ENCODE peak calls at places on chromosomes 1 and 21, in four cellular contexts. I is upper lobe of right lung, K is Peyer's patch, R is right atrium auricular region. Y is an unnamed sample.

GRCh38 chr1:9455487-9456237 is 83.6 kb upstream of the SLC25A33 start:
- DNase-seq in I (peak), K (peak), R (no peak), Y (peak)

GRCh38 chr21:34552324-34553198 is 40.6 kb upstream of the KCNE1 start:
- DNase-seq in I (no peak), K (no peak), R (no peak), Y (no peak)

GRCh38 chr1:42114229-42114628 is 39.0 kb upstream of the GUCA2B start:
- DNase-seq in I (no peak), K (no peak), R (no peak), Y (no peak)

GRCh38 chr1:89149229-89149628 is 23.3 kb upstream of the GBP2 start:
- DNase-seq in I (no peak), K (peak), R (no peak), Y (peak)

GRCh38 chr21:45938811-45939520 is 42.6 kb upstream of the COL6A1 start:
- DNase-seq in I (no peak), K (no peak), R (no peak), Y (no peak)

GRCh38 chr1:154501423-154502065 is 475 bp upstream of the TDRD10 start:
- DNase-seq in I (peak), K (peak), R (peak), Y (peak)

GRCh38 chr1:152185544-152186391 is 26.7 kb upstream of the RPTN start:
- DNase-seq in I (no peak), K (no peak), R (no peak), Y (peak)

GRCh38 chr1:244337839-244338238 is 113.9 kb downstream of the ADSS2 start:
- DNase-seq in I (no peak), K (no peak), R (no peak), Y (peak)

GRCh38 chr1:200038645-200038986 is 11.1 kb downstream of the NR5A2 start:
- DNase-seq in I (no peak), K (peak), R (no peak), Y (peak)

GRCh38 chr1:153939476-153939875 is 7.0 kb downstream of the DENND4B start:
- DNase-seq in I (peak), K (no peak), R (no peak), Y (no peak)

GRCh38 chr1:41349361-41350054 is 11.7 kb upstream of the FOXO6 start:
- DNase-seq in I (peak), K (no peak), R (no peak), Y (no peak)

GRCh38 chr1:156706647-156707008 is 1.2 kb upstream of the CRABP2 start:
- DNase-seq in I (no peak), K (no peak), R (no peak), Y (peak)

GRCh38 chr1:78511334-78511733 is 20.6 kb downstream of the PTGFR start:
- DNase-seq in I (no peak), K (no peak), R (no peak), Y (no peak)

GRCh38 chr1:215661033-215661432 is 93.9 kb downstream of the KCTD3 start:
- DNase-seq in I (no peak), K (no peak), R (no peak), Y (no peak)

GRCh38 chr1:165686121-165686970 is 12.0 kb downstream of the ALDH9A1 start:
- DNase-seq in I (no peak), K (no peak), R (no peak), Y (no peak)

GRCh38 chr1:53348491-53349368 is 20.9 kb upstream of the LRP8 start:
- DNase-seq in I (peak), K (peak), R (no peak), Y (no peak)

GRCh38 chr1:145979746-145980435 is 15.4 kb downstream of the POLR3GL start:
- DNase-seq in I (no peak), K (no peak), R (no peak), Y (no peak)

GRCh38 chr1:246491551-246492053 is 15.5 kb downstream of the SMYD3 start:
- DNase-seq in I (no peak), K (no peak), R (no peak), Y (no peak)

GRCh38 chr1:247337250-247337746 is 5.6 kb upstream of the ZNF496 start:
- DNase-seq in I (no peak), K (no peak), R (no peak), Y (peak)

GRCh38 chr1:65011983-65012382 is 45.6 kb upstream of the JAK1 start:
- DNase-seq in I (no peak), K (no peak), R (no peak), Y (no peak)

GRCh38 chr1:214445201-214445600 is 106.2 kb downstream of the PTPN14 start:
- DNase-seq in I (no peak), K (no peak), R (no peak), Y (peak)

GRCh38 chr1:218728994-218729393 is 383.9 kb downstream of the TGFB2 start:
- DNase-seq in I (no peak), K (no peak), R (no peak), Y (no peak)

GRCh38 chr1:210565316-210565715 is 236.6 kb downstream of the HHAT start:
- DNase-seq in I (no peak), K (no peak), R (no peak), Y (no peak)

GRCh38 chr1:172640146-172640545 is 18.8 kb upstream of the FASLG start:
- DNase-seq in I (no peak), K (no peak), R (no peak), Y (no peak)

GRCh38 chr1:81876901-81877750 is 76.4 kb downstream of the ADGRL2 start:
- DNase-seq in I (no peak), K (no peak), R (no peak), Y (peak)

GRCh38 chr1:67590329-67590728 is 94.7 kb upstream of the GADD45A start:
- DNase-seq in I (no peak), K (no peak), R (peak), Y (peak)

GRCh38 chr1:30323841-30324240 is 399.5 kb downstream of the MATN1 start:
- DNase-seq in I (no peak), K (no peak), R (peak), Y (no peak)

GRCh38 chr1:180722586-180722985 is 90.8 kb downstream of the XPR1 start:
- DNase-seq in I (no peak), K (no peak), R (no peak), Y (no peak)

GRCh38 chr1:153773004-153773921 is 1.9 kb upstream of the SLC27A3 start:
- DNase-seq in I (no peak), K (no peak), R (no peak), Y (no peak)

GRCh38 chr1:161502181-161502580 is 3.1 kb upstream of the FCGR2A start:
- DNase-seq in I (no peak), K (no peak), R (no peak), Y (no peak)

GRCh38 chr1:209431402-209431801 is 152.1 kb upstream of the CAMK1G start:
- DNase-seq in I (no peak), K (no peak), R (no peak), Y (no peak)

GRCh38 chr21:37257526-37257966 is 9.6 kb downstream of the VPS26C start:
- DNase-seq in I (peak), K (peak), R (no peak), Y (no peak)

GRCh38 chr21:42557420-42557819 is 43.8 kb downstream of the SLC37A1 start:
- DNase-seq in I (peak), K (no peak), R (no peak), Y (no peak)

DNA sequence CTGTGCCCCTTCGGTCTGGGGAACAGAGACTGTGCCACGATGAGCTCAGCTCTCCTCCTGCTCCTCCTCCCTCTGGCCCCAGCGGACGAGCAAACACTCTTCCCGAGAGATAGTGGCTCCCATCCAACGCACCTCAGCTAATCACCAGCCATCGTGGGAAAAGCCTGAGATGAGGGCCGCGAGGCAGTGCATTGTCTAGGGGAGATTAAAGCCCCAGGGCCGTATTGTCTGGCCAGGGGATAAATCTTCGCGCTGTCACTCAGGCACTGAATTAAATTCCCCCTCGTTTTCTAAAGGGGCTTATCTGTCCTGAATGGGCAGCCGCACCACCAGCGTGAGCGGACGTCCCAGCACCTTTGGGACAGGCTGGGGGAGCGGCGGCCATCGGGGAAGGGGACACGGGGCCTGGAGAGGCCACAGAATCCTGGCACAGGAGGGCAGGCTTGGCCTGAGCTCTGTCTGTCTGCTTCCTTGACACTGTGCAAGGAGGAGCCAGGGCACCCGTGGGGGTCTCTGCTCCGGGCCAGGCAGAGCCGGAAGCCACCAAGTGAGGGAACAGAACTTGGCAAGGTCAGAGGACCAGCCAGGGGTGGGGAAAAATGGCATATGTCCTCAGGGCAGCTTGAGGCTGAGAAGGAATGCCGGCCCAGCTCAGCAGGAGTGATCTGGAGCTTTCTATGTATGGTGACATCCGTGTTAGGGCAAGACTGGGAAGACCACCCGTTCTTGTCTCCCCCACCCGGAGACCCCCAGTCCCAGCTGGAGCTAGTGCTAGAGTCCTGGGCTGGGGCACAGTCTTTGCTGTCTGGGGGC is 32.3 kb downstream of the PRDM16 start:
- DNase-seq in I (no peak), K (no peak), R (no peak), Y (no peak)
- H3K4me3 ChIP-seq in I (no peak), K (no peak), R (no peak), Y (no peak)

GRCh38 chr1:119515221-119515620 is 8.2 kb downstream of the HSD3B1 start:
- DNase-seq in I (no peak), K (no peak), R (no peak), Y (no peak)

GRCh38 chr1:119516680-119517079 is 9.7 kb downstream of the HSD3B1 start:
- DNase-seq in I (no peak), K (no peak), R (no peak), Y (no peak)
- TF ChIP-seq CTCF in I (no peak), K (no peak), R (no peak), Y (no peak)

GRCh38 chr1:17009706-17010105 is 2.0 kb downstream of the ATP13A2 start:
- DNase-seq in I (no peak), K (no peak), R (no peak), Y (no peak)
- H3K4me3 ChIP-seq in I (no peak), K (no peak), R (no peak), Y (no peak)

GRCh38 chr1:31981976-31982375 is 31.7 kb upstream of the KHDRBS1 start:
- DNase-seq in I (no peak), K (no peak), R (no peak), Y (no peak)

GRCh38 chr1:31980835-31981782 is 32.6 kb upstream of the KHDRBS1 start:
- DNase-seq in I (no peak), K (no peak), R (no peak), Y (no peak)

GRCh38 chr1:31976401-31976800 is 37.3 kb upstream of the KHDRBS1 start:
- DNase-seq in I (no peak), K (no peak), R (no peak), Y (peak)

GRCh38 chr1:31978853-31979400 is 34.7 kb upstream of the KHDRBS1 start:
- DNase-seq in I (no peak), K (no peak), R (no peak), Y (no peak)

DNA sequence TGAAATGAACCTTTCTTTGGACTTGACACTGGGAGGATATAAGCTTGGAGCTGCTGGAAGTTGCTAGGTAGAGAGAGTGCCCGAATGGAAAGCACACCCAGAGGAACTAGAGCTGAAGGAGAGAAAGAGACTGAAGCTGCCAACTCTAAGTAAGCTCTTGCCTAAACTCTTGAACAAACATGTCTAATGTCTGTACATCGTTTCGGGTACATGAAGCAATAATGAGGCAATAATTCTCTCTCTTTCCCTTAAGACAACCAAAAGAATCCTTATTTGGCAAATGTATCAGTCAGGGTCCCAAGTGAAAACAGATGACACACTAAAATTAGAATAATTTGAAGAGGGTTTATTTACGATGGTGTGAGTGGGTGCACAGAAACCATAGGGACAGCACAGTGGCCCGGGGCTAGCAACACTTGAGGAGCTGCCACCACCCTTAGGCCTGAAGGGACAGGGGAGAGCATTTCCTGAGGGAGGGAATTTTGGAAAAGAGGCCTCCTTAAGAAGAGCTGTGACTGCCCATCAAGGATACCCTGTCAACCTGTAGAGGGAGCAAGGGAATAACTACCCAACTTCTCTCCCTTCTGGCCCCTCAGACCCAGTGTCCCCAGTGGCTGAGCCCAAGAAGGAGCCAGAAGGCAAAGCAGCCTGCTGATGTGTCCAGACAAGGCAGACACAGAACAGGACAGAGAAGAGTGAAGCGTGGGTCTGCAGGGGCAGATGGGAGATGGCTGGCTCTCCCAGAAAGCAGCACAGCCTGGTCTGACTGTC is 36.1 kb upstream of the KHDRBS1 start:
- DNase-seq in I (no peak), K (no peak), R (no peak), Y (peak)
- TF ChIP-seq CTCF in I (peak), K (no peak), R (no peak), Y (peak)

GRCh38 chr1:50964863-50965262 is 4.8 kb upstream of the FAF1 start:
- DNase-seq in I (no peak), K (no peak), R (no peak), Y (no peak)

GRCh38 chr1:50968884-50969610 is 998 bp upstream of the CDKN2C start:
- DNase-seq in I (peak), K (peak), R (no peak), Y (no peak)

GRCh38 chr1:50969611-50970507 is at the start of gene CDKN2C:
- DNase-seq in I (peak), K (peak), R (peak), Y (peak)

GRCh38 chr1:50968021-50968883 is 1.8 kb upstream of the CDKN2C start:
- DNase-seq in I (peak), K (peak), R (peak), Y (peak)

DNA sequence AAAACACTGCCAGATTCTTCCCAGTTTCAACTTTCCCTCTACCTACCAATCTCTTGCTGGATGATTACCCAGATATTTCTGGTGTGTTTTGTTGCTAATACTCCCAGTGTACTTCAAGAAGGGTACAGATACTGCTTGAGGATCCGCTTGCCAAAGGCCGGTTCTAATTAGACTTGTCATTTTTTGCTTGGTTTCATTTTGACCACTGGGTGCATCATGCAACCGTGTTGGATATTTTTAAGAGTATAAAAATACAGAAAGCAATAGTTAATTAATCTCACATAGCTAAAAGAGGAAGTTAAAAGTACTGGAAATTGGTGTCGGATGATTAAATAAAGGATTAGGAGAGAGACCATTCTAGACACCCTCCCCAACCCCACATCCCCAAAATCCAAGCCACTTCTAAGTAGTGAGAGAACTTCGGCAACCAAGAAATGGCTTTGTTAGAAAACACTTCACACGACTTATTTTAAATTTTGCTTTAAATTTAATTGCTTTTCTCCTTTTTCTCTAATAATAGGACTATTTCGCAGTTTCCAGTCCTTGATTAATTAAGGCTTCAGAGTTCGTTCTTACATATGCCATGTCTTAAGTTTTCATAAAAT is 2.5 kb upstream of the CDKN2C start:
- DNase-seq in I (no peak), K (no peak), R (no peak), Y (peak)
- H3K4me3 ChIP-seq in I (peak), K (peak), R (peak), Y (peak)